ENCODE peak calls at places on chromosomes 4 and X, in six cellular contexts. T, V, W, J, M and U are unnamed samples.

GRCh38 chr4:184357164-184357563 is 117.2 kb downstream of the IRF2 start:
- DNase-seq in T (no peak), V (no peak), W (no peak), J (no peak), M (no peak), U (no peak)

GRCh38 chr4:3598695-3599227 is 66.5 kb upstream of the LRPAP1 start:
- DNase-seq in T (no peak), V (no peak), W (no peak), J (no peak), M (no peak), U (no peak)

GRCh38 chrX:120299928-120300327 is 11.3 kb downstream of the TMEM255A start:
- DNase-seq in T (no peak), V (no peak), W (no peak), J (no peak), M (no peak), U (no peak)

GRCh38 chrX:150062292-150063137 is 124.2 kb upstream of the EOLA2 start:
- DNase-seq in T (no peak), V (peak), W (no peak), J (no peak), M (no peak), U (no peak)

GRCh38 chr4:84482564-84483563 is 16.2 kb downstream of the NKX6-1 start:
- DNase-seq in T (no peak), V (peak), W (no peak), J (no peak), M (no peak), U (no peak)

GRCh38 chr4:65502151-65502691 is 168.1 kb downstream of the EPHA5 start:
- DNase-seq in T (no peak), V (peak), W (peak), J (no peak), M (no peak), U (no peak)

GRCh38 chr4:13240066-13240465 is 244.1 kb downstream of the RAB28 start:
- DNase-seq in T (no peak), V (peak), W (no peak), J (no peak), M (no peak), U (no peak)

GRCh38 chr4:67014592-67014991 is 530.7 kb downstream of the CENPC start:
- DNase-seq in T (no peak), V (no peak), W (no peak), J (no peak), M (no peak), U (no peak)

GRCh38 chrX:65677954-65678469 is 10.6 kb downstream of the MSN start:
- DNase-seq in T (no peak), V (peak), W (peak), J (no peak), M (no peak), U (no peak)

GRCh38 chrX:129930941-129931410 is 25.0 kb downstream of the UTP14A start:
- DNase-seq in T (no peak), V (peak), W (no peak), J (no peak), M (no peak), U (no peak)

GRCh38 chr4:154473497-154473896 is 18.1 kb downstream of the DCHS2 start:
- DNase-seq in T (no peak), V (no peak), W (no peak), J (no peak), M (no peak), U (no peak)

GRCh38 chr4:43496602-43497001 is 604.1 kb downstream of the GRXCR1 start:
- DNase-seq in T (no peak), V (no peak), W (no peak), J (no peak), M (no peak), U (no peak)

GRCh38 chr4:159197885-159198269 is 95.0 kb downstream of the RAPGEF2 start:
- DNase-seq in T (no peak), V (no peak), W (no peak), J (no peak), M (no peak), U (no peak)

GRCh38 chr4:184473515-184474260 is 662 bp downstream of the IRF2 start:
- DNase-seq in T (no peak), V (peak), W (no peak), J (no peak), M (peak), U (no peak)

GRCh38 chr4:154551872-154552686 is 1.9 kb upstream of the PLRG1 start:
- DNase-seq in T (peak), V (peak), W (peak), J (peak), M (peak), U (peak)

GRCh38 chr4:150126201-150126879 is 48.1 kb downstream of the DCLK2 start:
- DNase-seq in T (no peak), V (peak), W (no peak), J (no peak), M (peak), U (no peak)

GRCh38 chr4:52643846-52644245 is 15.3 kb downstream of the USP46 start:
- DNase-seq in T (no peak), V (peak), W (peak), J (no peak), M (no peak), U (no peak)

GRCh38 chr4:91471280-91471679 is 832.5 kb upstream of the GRID2 start:
- DNase-seq in T (no peak), V (no peak), W (no peak), J (no peak), M (no peak), U (no peak)

GRCh38 chr4:127732623-127733199 is 2.5 kb downstream of the SLC25A31 start:
- DNase-seq in T (no peak), V (peak), W (peak), J (no peak), M (no peak), U (no peak)

GRCh38 chr4:158649111-158649680 is 22.5 kb downstream of the C4orf46 start:
- DNase-seq in T (no peak), V (no peak), W (no peak), J (no peak), M (no peak), U (no peak)

GRCh38 chrX:94633237-94633636 is 959.2 kb downstream of the FAM133A start:
- DNase-seq in T (no peak), V (no peak), W (no peak), J (no peak), M (no peak), U (no peak)

GRCh38 chr4:124937993-124938392 is 225.5 kb upstream of the ANKRD50 start:
- DNase-seq in T (no peak), V (no peak), W (no peak), J (no peak), M (no peak), U (no peak)

GRCh38 chr4:30753316-30753715 is 33.1 kb downstream of the PCDH7 start:
- DNase-seq in T (no peak), V (peak), W (peak), J (no peak), M (no peak), U (no peak)

GRCh38 chr4:150219841-150220240 is 141.6 kb downstream of the DCLK2 start:
- DNase-seq in T (no peak), V (no peak), W (no peak), J (no peak), M (no peak), U (no peak)

GRCh38 chr4:157217708-157218107 is 2.8 kb upstream of the GRIA2 start:
- DNase-seq in T (no peak), V (peak), W (no peak), J (no peak), M (no peak), U (no peak)

GRCh38 chr4:52059372-52059771 is 8.3 kb downstream of the SPATA18 start:
- DNase-seq in T (no peak), V (peak), W (no peak), J (no peak), M (no peak), U (no peak)

GRCh38 chr4:23921447-23921845 is 31.6 kb upstream of the PPARGC1A start:
- DNase-seq in T (no peak), V (no peak), W (no peak), J (no peak), M (no peak), U (no peak)

GRCh38 chr4:87530868-87531267 is 1.7 kb upstream of the SPARCL1 start:
- DNase-seq in T (no peak), V (peak), W (no peak), J (no peak), M (no peak), U (no peak)

GRCh38 chr4:44016582-44017421 is 431.8 kb downstream of the KCTD8 start:
- DNase-seq in T (no peak), V (no peak), W (no peak), J (no peak), M (no peak), U (no peak)

GRCh38 chr4:86302242-86302641 is 57.6 kb downstream of the MAPK10 start:
- DNase-seq in T (peak), V (peak), W (no peak), J (no peak), M (no peak), U (no peak)

GRCh38 chrX:56802428-56802827 is 73.4 kb downstream of the NBDY start:
- DNase-seq in T (no peak), V (no peak), W (no peak), J (no peak), M (no peak), U (no peak)

GRCh38 chr4:1365271-1366178 is 18.5 kb downstream of the UVSSA start:
- DNase-seq in T (no peak), V (no peak), W (no peak), J (no peak), M (no peak), U (no peak)

GRCh38 chrX:137051978-137052640 is 18.3 kb upstream of the GPR101 start:
- DNase-seq in T (peak), V (peak), W (no peak), J (peak), M (peak), U (no peak)